ENCODE peak calls at places on chromosomes 11 and 22, in five cellular contexts. One of them, this sample, is unnamed.

GRCh38 chr11:135006800-135007199 is 594.8 kb upstream of the B3GAT1 start:
- DNase-seq in foreskin fibroblast: no peak
- DNase-seq in NCI-H1105: no peak
- DNase-seq in NCI-H2081 treated with DMSO at 0.1 percent for 48 hours: no peak
- DNase-seq in OCI-LY7: no peak
- DNase-seq in this sample: no peak

GRCh38 chr11:119107538-119108150 is 500 bp downstream of the C2CD2L start:
- DNase-seq in foreskin fibroblast: no peak
- DNase-seq in NCI-H1105: no peak
- DNase-seq in NCI-H2081 treated with DMSO at 0.1 percent for 48 hours: no peak
- DNase-seq in OCI-LY7: peak
- DNase-seq in this sample: peak

GRCh38 chr22:22348127-22348814 is 103.7 kb downstream of the VPREB1 start:
- DNase-seq in foreskin fibroblast: no peak
- DNase-seq in NCI-H1105: no peak
- DNase-seq in NCI-H2081 treated with DMSO at 0.1 percent for 48 hours: no peak
- DNase-seq in OCI-LY7: peak
- DNase-seq in this sample: no peak

GRCh38 chr11:124983674-124984511 is 29.9 kb downstream of the CCDC15 start:
- DNase-seq in foreskin fibroblast: no peak
- DNase-seq in NCI-H1105: no peak
- DNase-seq in NCI-H2081 treated with DMSO at 0.1 percent for 48 hours: no peak
- DNase-seq in OCI-LY7: no peak
- DNase-seq in this sample: no peak

GRCh38 chr22:24421428-24421931 is 5.9 kb upstream of the ADORA2A start:
- DNase-seq in foreskin fibroblast: no peak
- DNase-seq in NCI-H1105: peak
- DNase-seq in NCI-H2081 treated with DMSO at 0.1 percent for 48 hours: no peak
- DNase-seq in OCI-LY7: peak
- DNase-seq in this sample: peak

GRCh38 chr11:64769283-64769682 is 9.1 kb downstream of the SF1 start:
- DNase-seq in foreskin fibroblast: no peak
- DNase-seq in NCI-H1105: no peak
- DNase-seq in NCI-H2081 treated with DMSO at 0.1 percent for 48 hours: no peak
- DNase-seq in OCI-LY7: no peak
- DNase-seq in this sample: no peak

GRCh38 chr11:123187670-123188507 is 7.2 kb downstream of the CLMP start:
- DNase-seq in foreskin fibroblast: peak
- DNase-seq in NCI-H1105: peak
- DNase-seq in NCI-H2081 treated with DMSO at 0.1 percent for 48 hours: no peak
- DNase-seq in OCI-LY7: no peak
- DNase-seq in this sample: no peak

GRCh38 chr11:89361738-89362137 is 129.4 kb downstream of the NOX4 start:
- DNase-seq in foreskin fibroblast: no peak
- DNase-seq in NCI-H1105: no peak
- DNase-seq in NCI-H2081 treated with DMSO at 0.1 percent for 48 hours: no peak
- DNase-seq in OCI-LY7: no peak
- DNase-seq in this sample: no peak

GRCh38 chr11:14422814-14423182 is 63.8 kb upstream of the RRAS2 start:
- DNase-seq in foreskin fibroblast: no peak
- DNase-seq in NCI-H1105: no peak
- DNase-seq in NCI-H2081 treated with DMSO at 0.1 percent for 48 hours: no peak
- DNase-seq in OCI-LY7: no peak
- DNase-seq in this sample: no peak

GRCh38 chr11:95567685-95568084 is 221.9 kb downstream of the FAM76B start:
- DNase-seq in foreskin fibroblast: peak
- DNase-seq in NCI-H1105: no peak
- DNase-seq in NCI-H2081 treated with DMSO at 0.1 percent for 48 hours: no peak
- DNase-seq in OCI-LY7: no peak
- DNase-seq in this sample: no peak

GRCh38 chr11:117457031-117457785 is 129.6 kb downstream of the CEP164 start:
- DNase-seq in foreskin fibroblast: no peak
- DNase-seq in NCI-H1105: peak
- DNase-seq in NCI-H2081 treated with DMSO at 0.1 percent for 48 hours: peak
- DNase-seq in OCI-LY7: no peak
- DNase-seq in this sample: no peak

GRCh38 chr11:36469881-36470802 is 39.9 kb downstream of the TRAF6 start:
- DNase-seq in foreskin fibroblast: no peak
- DNase-seq in NCI-H1105: no peak
- DNase-seq in NCI-H2081 treated with DMSO at 0.1 percent for 48 hours: no peak
- DNase-seq in OCI-LY7: no peak
- DNase-seq in this sample: no peak

GRCh38 chr11:130798280-130798679 is 118.0 kb downstream of the SNX19 start:
- DNase-seq in foreskin fibroblast: peak
- DNase-seq in NCI-H1105: no peak
- DNase-seq in NCI-H2081 treated with DMSO at 0.1 percent for 48 hours: no peak
- DNase-seq in OCI-LY7: no peak
- DNase-seq in this sample: no peak

GRCh38 chr22:45742866-45743450 is 71.3 kb downstream of the ATXN10 start:
- DNase-seq in foreskin fibroblast: peak
- DNase-seq in NCI-H1105: no peak
- DNase-seq in NCI-H2081 treated with DMSO at 0.1 percent for 48 hours: no peak
- DNase-seq in OCI-LY7: no peak
- DNase-seq in this sample: no peak

GRCh38 chr11:61951484-61952135 is 1.5 kb downstream of the BEST1 start:
- DNase-seq in foreskin fibroblast: no peak
- DNase-seq in NCI-H1105: no peak
- DNase-seq in NCI-H2081 treated with DMSO at 0.1 percent for 48 hours: no peak
- DNase-seq in OCI-LY7: no peak
- DNase-seq in this sample: no peak

GRCh38 chr22:17797721-17798559 is 23.7 kb upstream of the BID start:
- DNase-seq in foreskin fibroblast: no peak
- DNase-seq in NCI-H1105: no peak
- DNase-seq in NCI-H2081 treated with DMSO at 0.1 percent for 48 hours: no peak
- DNase-seq in OCI-LY7: peak
- DNase-seq in this sample: peak

GRCh38 chr22:33539902-33540751 is 380.1 kb downstream of the LARGE1 start:
- DNase-seq in foreskin fibroblast: no peak
- DNase-seq in NCI-H1105: no peak
- DNase-seq in NCI-H2081 treated with DMSO at 0.1 percent for 48 hours: no peak
- DNase-seq in OCI-LY7: no peak
- DNase-seq in this sample: no peak

GRCh38 chr11:30281476-30282288 is 41.2 kb upstream of the ARL14EP start:
- DNase-seq in foreskin fibroblast: no peak
- DNase-seq in NCI-H1105: no peak
- DNase-seq in NCI-H2081 treated with DMSO at 0.1 percent for 48 hours: no peak
- DNase-seq in OCI-LY7: no peak
- DNase-seq in this sample: no peak

GRCh38 chr11:63762662-63763505 is 5.7 kb downstream of the ZFTA start:
- DNase-seq in foreskin fibroblast: no peak
- DNase-seq in NCI-H1105: peak
- DNase-seq in NCI-H2081 treated with DMSO at 0.1 percent for 48 hours: no peak
- DNase-seq in OCI-LY7: no peak
- DNase-seq in this sample: no peak

GRCh38 chr22:30945653-30946052 is 22.9 kb downstream of the MORC2 start:
- DNase-seq in foreskin fibroblast: no peak
- DNase-seq in NCI-H1105: no peak
- DNase-seq in NCI-H2081 treated with DMSO at 0.1 percent for 48 hours: no peak
- DNase-seq in OCI-LY7: no peak
- DNase-seq in this sample: no peak

GRCh38 chr11:60563553-60564235 is 48.5 kb downstream of the MS4A13 start:
- DNase-seq in foreskin fibroblast: no peak
- DNase-seq in NCI-H1105: peak
- DNase-seq in NCI-H2081 treated with DMSO at 0.1 percent for 48 hours: no peak
- DNase-seq in OCI-LY7: peak
- DNase-seq in this sample: no peak

GRCh38 chr22:49156662-49157285 is 670.9 kb downstream of the BRD1 start:
- DNase-seq in foreskin fibroblast: no peak
- DNase-seq in NCI-H1105: peak
- DNase-seq in NCI-H2081 treated with DMSO at 0.1 percent for 48 hours: peak
- DNase-seq in OCI-LY7: no peak
- DNase-seq in this sample: no peak

GRCh38 chr11:126645206-126645605 is 289.7 kb downstream of the ST3GAL4 start:
- DNase-seq in foreskin fibroblast: no peak
- DNase-seq in NCI-H1105: no peak
- DNase-seq in NCI-H2081 treated with DMSO at 0.1 percent for 48 hours: no peak
- DNase-seq in OCI-LY7: no peak
- DNase-seq in this sample: no peak

GRCh38 chr11:119093951-119094815 is 7.5 kb downstream of the DPAGT1 start:
- DNase-seq in foreskin fibroblast: no peak
- DNase-seq in NCI-H1105: no peak
- DNase-seq in NCI-H2081 treated with DMSO at 0.1 percent for 48 hours: no peak
- DNase-seq in OCI-LY7: peak
- DNase-seq in this sample: peak

GRCh38 chr11:13836666-13837065 is 125.9 kb upstream of the SPON1 start:
- DNase-seq in foreskin fibroblast: no peak
- DNase-seq in NCI-H1105: no peak
- DNase-seq in NCI-H2081 treated with DMSO at 0.1 percent for 48 hours: no peak
- DNase-seq in OCI-LY7: no peak
- DNase-seq in this sample: no peak

GRCh38 chr11:120830092-120830491 is 193.8 kb upstream of the TBCEL start:
- DNase-seq in foreskin fibroblast: no peak
- DNase-seq in NCI-H1105: no peak
- DNase-seq in NCI-H2081 treated with DMSO at 0.1 percent for 48 hours: no peak
- DNase-seq in OCI-LY7: no peak
- DNase-seq in this sample: no peak

GRCh38 chr11:63909621-63910506 is 7.1 kb downstream of the RCOR2 start:
- DNase-seq in foreskin fibroblast: no peak
- DNase-seq in NCI-H1105: no peak
- DNase-seq in NCI-H2081 treated with DMSO at 0.1 percent for 48 hours: no peak
- DNase-seq in OCI-LY7: no peak
- DNase-seq in this sample: no peak

GRCh38 chr22:33513388-33514336 is 406.6 kb downstream of the LARGE1 start:
- DNase-seq in foreskin fibroblast: no peak
- DNase-seq in NCI-H1105: no peak
- DNase-seq in NCI-H2081 treated with DMSO at 0.1 percent for 48 hours: no peak
- DNase-seq in OCI-LY7: no peak
- DNase-seq in this sample: no peak

GRCh38 chr11:109508943-109509342 is 87.0 kb downstream of the C11orf87 start:
- DNase-seq in foreskin fibroblast: no peak
- DNase-seq in NCI-H1105: no peak
- DNase-seq in NCI-H2081 treated with DMSO at 0.1 percent for 48 hours: no peak
- DNase-seq in OCI-LY7: no peak
- DNase-seq in this sample: no peak

GRCh38 chr11:87213444-87213843 is 175.7 kb downstream of the TMEM135 start:
- DNase-seq in foreskin fibroblast: no peak
- DNase-seq in NCI-H1105: no peak
- DNase-seq in NCI-H2081 treated with DMSO at 0.1 percent for 48 hours: no peak
- DNase-seq in OCI-LY7: no peak
- DNase-seq in this sample: no peak

GRCh38 chr11:105466582-105467228 is 143.2 kb upstream of the GRIA4 start:
- DNase-seq in foreskin fibroblast: peak
- DNase-seq in NCI-H1105: no peak
- DNase-seq in NCI-H2081 treated with DMSO at 0.1 percent for 48 hours: no peak
- DNase-seq in OCI-LY7: no peak
- DNase-seq in this sample: no peak

GRCh38 chr11:37946155-37946766 is 1348.2 kb upstream of the RAG2 start:
- DNase-seq in foreskin fibroblast: peak
- DNase-seq in NCI-H1105: peak
- DNase-seq in NCI-H2081 treated with DMSO at 0.1 percent for 48 hours: no peak
- DNase-seq in OCI-LY7: peak
- DNase-seq in this sample: no peak